ENCODE peak calls at places on chromosome 21, in five cellular contexts. One of them, this sample, is unnamed.

GRCh38 chr21:43953028-43953427 is 59.1 kb upstream of the TRAPPC10 start:
- DNase-seq in IMR-90: no peak
- DNase-seq in mesenchymal stem cell: no peak
- DNase-seq in H9: no peak
- DNase-seq in H1: no peak
- DNase-seq in this sample: no peak

GRCh38 chr21:14584357-14585095 is 38.4 kb upstream of the SAMSN1 start:
- DNase-seq in IMR-90: no peak
- DNase-seq in mesenchymal stem cell: no peak
- DNase-seq in H9: no peak
- DNase-seq in H1: no peak
- DNase-seq in this sample: no peak

GRCh38 chr21:43375827-43376795 is 50.8 kb downstream of the SIK1 start:
- DNase-seq in IMR-90: no peak
- DNase-seq in mesenchymal stem cell: no peak
- DNase-seq in H9: no peak
- DNase-seq in H1: no peak
- DNase-seq in this sample: no peak

GRCh38 chr21:43354666-43355065 is 72.3 kb downstream of the SIK1 start:
- DNase-seq in IMR-90: no peak
- DNase-seq in mesenchymal stem cell: no peak
- DNase-seq in H9: no peak
- DNase-seq in H1: no peak
- DNase-seq in this sample: no peak

GRCh38 chr21:19999369-20000272 is 998.6 kb upstream of the NCAM2 start:
- DNase-seq in IMR-90: no peak
- DNase-seq in mesenchymal stem cell: peak
- DNase-seq in H9: no peak
- DNase-seq in H1: no peak
- DNase-seq in this sample: no peak

GRCh38 chr21:28397040-28397439 is 595.6 kb downstream of the LTN1 start:
- DNase-seq in IMR-90: no peak
- DNase-seq in mesenchymal stem cell: no peak
- DNase-seq in H9: no peak
- DNase-seq in H1: no peak
- DNase-seq in this sample: no peak

GRCh38 chr21:43840259-43840658 is 24.8 kb upstream of the AGPAT3 start:
- DNase-seq in IMR-90: no peak
- DNase-seq in mesenchymal stem cell: no peak
- DNase-seq in H9: no peak
- DNase-seq in H1: no peak
- DNase-seq in this sample: no peak

GRCh38 chr21:31136891-31137290 is 98.6 kb upstream of the KRTAP19-8 start:
- DNase-seq in IMR-90: peak
- DNase-seq in mesenchymal stem cell: peak
- DNase-seq in H9: no peak
- DNase-seq in H1: no peak
- DNase-seq in this sample: no peak

GRCh38 chr21:34704119-34704518 is 35.3 kb downstream of the CLIC6 start:
- DNase-seq in IMR-90: peak
- DNase-seq in mesenchymal stem cell: no peak
- DNase-seq in H9: no peak
- DNase-seq in H1: no peak
- DNase-seq in this sample: no peak

GRCh38 chr21:32951041-32951440 is 74.7 kb upstream of the OLIG2 start:
- DNase-seq in IMR-90: no peak
- DNase-seq in mesenchymal stem cell: no peak
- DNase-seq in H9: no peak
- DNase-seq in H1: no peak
- DNase-seq in this sample: peak

GRCh38 chr21:32954353-32954752 is 71.4 kb upstream of the OLIG2 start:
- DNase-seq in IMR-90: no peak
- DNase-seq in mesenchymal stem cell: no peak
- DNase-seq in H9: no peak
- DNase-seq in H1: no peak
- DNase-seq in this sample: no peak

GRCh38 chr21:32958288-32958992 is 67.3 kb upstream of the OLIG2 start:
- DNase-seq in IMR-90: no peak
- DNase-seq in mesenchymal stem cell: no peak
- DNase-seq in H9: peak
- DNase-seq in H1: no peak
- DNase-seq in this sample: no peak

GRCh38 chr21:32955307-32955937 is 70.3 kb upstream of the OLIG2 start:
- DNase-seq in IMR-90: no peak
- DNase-seq in mesenchymal stem cell: no peak
- DNase-seq in H9: no peak
- DNase-seq in H1: no peak
- DNase-seq in this sample: peak

GRCh38 chr21:32956257-32956656 is 69.5 kb upstream of the OLIG2 start:
- DNase-seq in IMR-90: no peak
- DNase-seq in mesenchymal stem cell: no peak
- DNase-seq in H9: peak
- DNase-seq in H1: no peak
- DNase-seq in this sample: no peak
- H4K91ac ChIP-seq in IMR-90: no peak
- H4K91ac ChIP-seq in mesenchymal stem cell: no peak
- H4K91ac ChIP-seq in H9: no peak
- H4K91ac ChIP-seq in H1: no peak
- H4K91ac ChIP-seq in this sample: no peak

GRCh38 chr21:38814126-38815059 is 8.7 kb downstream of the ETS2 start:
- DNase-seq in IMR-90: no peak
- DNase-seq in mesenchymal stem cell: no peak
- DNase-seq in H9: peak
- DNase-seq in H1: no peak
- DNase-seq in this sample: no peak
- H2BK15ac ChIP-seq in IMR-90: peak
- H2BK15ac ChIP-seq in mesenchymal stem cell: no peak
- H2BK15ac ChIP-seq in H9: no peak
- H2BK15ac ChIP-seq in H1: no peak
- H2BK15ac ChIP-seq in this sample: no peak

DNA sequence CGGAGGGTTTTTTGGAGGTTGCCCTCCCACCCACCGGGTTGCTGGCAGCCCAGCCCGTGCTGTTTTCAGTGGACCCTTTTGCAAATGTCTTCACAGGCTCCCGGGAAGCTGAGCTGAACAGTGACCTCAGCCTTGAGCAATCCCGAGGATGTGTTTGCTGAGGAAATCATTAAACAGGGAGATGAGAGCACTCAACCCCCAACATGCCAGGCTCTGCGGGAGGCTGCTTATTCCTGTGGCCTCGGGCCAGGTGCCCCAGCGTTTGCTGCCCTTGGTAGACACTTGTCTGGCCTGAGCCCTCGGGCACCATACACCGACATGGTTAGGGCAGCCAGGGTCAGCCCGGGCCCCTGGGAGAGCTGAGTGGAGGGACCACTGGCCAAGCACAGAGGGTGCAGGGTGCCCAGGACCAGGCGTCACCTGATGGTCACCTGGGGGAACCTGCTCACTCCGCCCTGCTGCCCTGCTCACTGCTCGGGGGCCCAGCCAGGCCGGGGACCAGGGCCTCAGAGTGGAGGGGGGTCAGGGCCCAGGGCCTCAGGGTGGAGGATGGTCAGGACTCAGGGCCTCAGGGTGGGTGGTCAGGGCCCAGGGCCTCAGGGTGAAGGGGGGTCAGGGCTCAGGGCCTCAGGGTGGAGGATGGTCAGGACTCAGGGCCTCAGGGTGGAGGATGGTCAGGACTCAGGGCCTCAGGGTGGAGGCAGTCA is 42.5 kb upstream of the POFUT2 start:
- DNase-seq in IMR-90: peak
- DNase-seq in mesenchymal stem cell: peak
- DNase-seq in H9: peak
- DNase-seq in H1: peak
- DNase-seq in this sample: no peak
- H4K91ac ChIP-seq in IMR-90: peak
- H4K91ac ChIP-seq in mesenchymal stem cell: peak
- H4K91ac ChIP-seq in H9: no peak
- H4K91ac ChIP-seq in H1: peak
- H4K91ac ChIP-seq in this sample: no peak

GRCh38 chr21:25371831-25372434 is 235.3 kb downstream of the MRPL39 start:
- DNase-seq in IMR-90: no peak
- DNase-seq in mesenchymal stem cell: no peak
- DNase-seq in H9: no peak
- DNase-seq in H1: no peak
- DNase-seq in this sample: no peak

GRCh38 chr21:25370311-25370744 is 237.0 kb downstream of the MRPL39 start:
- DNase-seq in IMR-90: peak
- DNase-seq in mesenchymal stem cell: peak
- DNase-seq in H9: no peak
- DNase-seq in H1: no peak
- DNase-seq in this sample: no peak

GRCh38 chr21:25375675-25376074 is 231.6 kb downstream of the MRPL39 start:
- DNase-seq in IMR-90: peak
- DNase-seq in mesenchymal stem cell: no peak
- DNase-seq in H9: no peak
- DNase-seq in H1: no peak
- DNase-seq in this sample: no peak

GRCh38 chr21:25369524-25370300 is 237.6 kb downstream of the MRPL39 start:
- DNase-seq in IMR-90: peak
- DNase-seq in mesenchymal stem cell: no peak
- DNase-seq in H9: no peak
- DNase-seq in H1: no peak
- DNase-seq in this sample: no peak

DNA sequence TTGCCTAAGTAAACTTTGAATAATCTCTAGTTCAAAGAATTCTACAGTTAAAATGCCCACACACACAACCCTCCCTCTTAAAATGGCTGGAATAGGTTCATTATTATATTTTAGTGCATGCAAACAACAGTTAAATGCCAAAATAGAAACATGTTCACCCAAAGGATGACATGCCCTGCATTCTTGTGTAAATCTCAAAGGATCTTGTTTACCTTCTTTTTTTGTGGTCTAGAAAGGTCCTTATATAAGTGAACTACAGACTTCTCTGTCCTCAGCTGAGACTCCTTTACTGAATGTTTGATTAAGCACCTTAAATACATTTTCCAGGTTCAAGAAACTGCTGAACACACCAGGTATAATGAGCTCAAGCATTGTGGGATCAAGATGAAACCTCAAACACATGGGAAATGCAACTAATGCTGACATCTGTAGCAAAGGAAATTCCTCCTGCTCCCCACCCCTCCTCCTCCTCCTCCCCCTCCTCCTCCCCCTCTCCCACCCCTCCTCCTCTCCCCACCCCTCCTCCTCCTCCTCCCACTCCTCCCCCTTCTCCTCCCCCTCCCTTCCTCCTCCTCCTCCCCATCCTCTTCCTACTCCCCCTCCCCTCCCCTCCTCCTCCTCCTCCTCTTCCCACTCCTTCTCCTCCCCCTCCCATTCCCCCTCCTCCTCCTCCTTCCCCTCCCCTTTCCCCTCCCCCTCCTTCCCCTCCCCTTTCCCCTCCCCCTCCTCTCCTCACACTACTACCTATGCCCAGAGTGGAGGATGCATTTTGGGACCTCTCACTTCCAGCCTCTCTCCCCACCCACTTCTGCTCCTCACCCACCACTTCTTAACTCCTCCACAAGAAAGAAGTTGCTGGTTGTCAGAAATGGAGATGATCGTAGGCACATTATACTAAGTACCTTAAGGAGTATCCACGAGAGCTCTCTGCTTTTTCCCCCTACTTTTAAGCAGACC is 233.9 kb downstream of the MRPL39 start:
- DNase-seq in IMR-90: no peak
- DNase-seq in mesenchymal stem cell: no peak
- DNase-seq in H9: peak
- DNase-seq in H1: no peak
- DNase-seq in this sample: no peak
- H2BK15ac ChIP-seq in IMR-90: peak
- H2BK15ac ChIP-seq in mesenchymal stem cell: no peak
- H2BK15ac ChIP-seq in H9: no peak
- H2BK15ac ChIP-seq in H1: peak
- H2BK15ac ChIP-seq in this sample: no peak

GRCh38 chr21:41750532-41751151 is 16.2 kb downstream of the RIPK4 start:
- DNase-seq in IMR-90: no peak
- DNase-seq in mesenchymal stem cell: no peak
- DNase-seq in H9: no peak
- DNase-seq in H1: no peak
- DNase-seq in this sample: no peak

GRCh38 chr21:41747943-41748738 is 18.7 kb downstream of the RIPK4 start:
- DNase-seq in IMR-90: no peak
- DNase-seq in mesenchymal stem cell: no peak
- DNase-seq in H9: no peak
- DNase-seq in H1: no peak
- DNase-seq in this sample: no peak

GRCh38 chr21:41751621-41752020 is 15.2 kb downstream of the RIPK4 start:
- DNase-seq in IMR-90: no peak
- DNase-seq in mesenchymal stem cell: no peak
- DNase-seq in H9: no peak
- DNase-seq in H1: no peak
- DNase-seq in this sample: no peak

GRCh38 chr21:41750051-41750450 is 16.8 kb downstream of the RIPK4 start:
- DNase-seq in IMR-90: peak
- DNase-seq in mesenchymal stem cell: no peak
- DNase-seq in H9: no peak
- DNase-seq in H1: no peak
- DNase-seq in this sample: no peak

DNA sequence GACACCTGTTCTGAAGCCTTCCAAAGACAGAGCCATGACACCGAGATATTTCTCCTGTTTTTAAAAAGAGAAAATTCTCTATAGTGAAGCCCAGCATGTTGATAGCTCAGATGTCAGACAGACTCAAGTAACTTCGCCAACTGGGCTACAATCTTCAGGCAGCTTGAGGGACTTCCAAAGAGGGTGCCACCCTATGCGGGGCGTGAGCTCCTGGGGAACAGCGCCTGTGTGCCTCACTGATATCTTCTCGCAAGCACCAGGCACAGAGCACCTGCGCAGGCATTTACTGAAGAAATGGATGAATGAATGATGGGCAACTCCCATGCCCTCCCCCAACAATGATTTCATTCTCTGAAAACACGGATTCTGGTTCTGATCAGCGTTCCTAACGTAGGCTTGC is 17.6 kb downstream of the RIPK4 start:
- DNase-seq in IMR-90: no peak
- DNase-seq in mesenchymal stem cell: no peak
- DNase-seq in H9: no peak
- DNase-seq in H1: no peak
- DNase-seq in this sample: no peak
- H4K91ac ChIP-seq in IMR-90: no peak
- H4K91ac ChIP-seq in mesenchymal stem cell: no peak
- H4K91ac ChIP-seq in H9: no peak
- H4K91ac ChIP-seq in H1: no peak
- H4K91ac ChIP-seq in this sample: no peak

GRCh38 chr21:26773058-26773457 is 72.2 kb downstream of the ADAMTS1 start:
- DNase-seq in IMR-90: no peak
- DNase-seq in mesenchymal stem cell: no peak
- DNase-seq in H9: no peak
- DNase-seq in H1: no peak
- DNase-seq in this sample: no peak
- H2BK15ac ChIP-seq in IMR-90: no peak
- H2BK15ac ChIP-seq in mesenchymal stem cell: no peak
- H2BK15ac ChIP-seq in H9: no peak
- H2BK15ac ChIP-seq in H1: no peak
- H2BK15ac ChIP-seq in this sample: no peak